ENCODE peak calls at places on chromosomes 6 and 20, in six cellular contexts. One of them, this sample, is unnamed.

GRCh38 chr6:19860235-19860877 is 23.2 kb downstream of the ID4 start:
- DNase-seq in fibroblast of the aortic adventitia: no peak
- DNase-seq in cardiac muscle cell: no peak
- DNase-seq in NT2/D1: no peak
- DNase-seq in activated T-helper 1 cell treated with anti-CD3 and anti-CD28 coated beads, Interleukin-12 subunit alpha, Interleukin-12 subunit beta, Interleukin-2, Interleukin-4 antibody, amounts not matched to agents 30 ng/mL and 10 ng/mL and 1 ng/mL, durations not matched to agents 14 hours and 24 hours and 36 hours: no peak
- DNase-seq in activated naive CD8-positive, alpha-beta T cell treated with anti-CD3 and anti-CD28 coated beads, Interleukin-2, amount 50 U/mL, for 24 hours: no peak
- DNase-seq in this sample: no peak

GRCh38 chr6:87100216-87100615 is 5.3 kb upstream of the CGA start:
- DNase-seq in fibroblast of the aortic adventitia: no peak
- DNase-seq in cardiac muscle cell: no peak
- DNase-seq in NT2/D1: no peak
- DNase-seq in activated T-helper 1 cell treated with anti-CD3 and anti-CD28 coated beads, Interleukin-12 subunit alpha, Interleukin-12 subunit beta, Interleukin-2, Interleukin-4 antibody, amounts not matched to agents 30 ng/mL and 10 ng/mL and 1 ng/mL, durations not matched to agents 14 hours and 24 hours and 36 hours: no peak
- DNase-seq in activated naive CD8-positive, alpha-beta T cell treated with anti-CD3 and anti-CD28 coated beads, Interleukin-2, amount 50 U/mL, for 24 hours: no peak
- DNase-seq in this sample: no peak

GRCh38 chr20:10579942-10580341 is 93.9 kb downstream of the JAG1 start:
- DNase-seq in activated naive CD8-positive, alpha-beta T cell treated with anti-CD3 and anti-CD28 coated beads, Interleukin-2, amount 50 U/mL, for 24 hours: no peak
- DNase-seq in fibroblast of the aortic adventitia: no peak
- DNase-seq in activated T-helper 1 cell treated with anti-CD3 and anti-CD28 coated beads, Interleukin-12 subunit alpha, Interleukin-12 subunit beta, Interleukin-2, Interleukin-4 antibody, amounts not matched to agents 30 ng/mL and 10 ng/mL and 1 ng/mL, durations not matched to agents 14 hours and 24 hours and 36 hours: no peak
- DNase-seq in NT2/D1: no peak
- DNase-seq in cardiac muscle cell: no peak
- DNase-seq in this sample: no peak

GRCh38 chr20:17327185-17327780 is 100.4 kb downstream of the PCSK2 start:
- DNase-seq in fibroblast of the aortic adventitia: no peak
- DNase-seq in activated T-helper 1 cell treated with anti-CD3 and anti-CD28 coated beads, Interleukin-12 subunit alpha, Interleukin-12 subunit beta, Interleukin-2, Interleukin-4 antibody, amounts not matched to agents 30 ng/mL and 10 ng/mL and 1 ng/mL, durations not matched to agents 14 hours and 24 hours and 36 hours: no peak
- DNase-seq in activated naive CD8-positive, alpha-beta T cell treated with anti-CD3 and anti-CD28 coated beads, Interleukin-2, amount 50 U/mL, for 24 hours: no peak
- DNase-seq in NT2/D1: no peak
- DNase-seq in cardiac muscle cell: no peak
- DNase-seq in this sample: peak; percentile 58

GRCh38 chr6:31899882-31900722 is 1.8 kb downstream of the ZBTB12 start:
- DNase-seq in activated naive CD8-positive, alpha-beta T cell treated with anti-CD3 and anti-CD28 coated beads, Interleukin-2, amount 50 U/mL, for 24 hours: peak; percentile 19
- DNase-seq in fibroblast of the aortic adventitia: no peak
- DNase-seq in cardiac muscle cell: no peak
- DNase-seq in activated T-helper 1 cell treated with anti-CD3 and anti-CD28 coated beads, Interleukin-12 subunit alpha, Interleukin-12 subunit beta, Interleukin-2, Interleukin-4 antibody, amounts not matched to agents 30 ng/mL and 10 ng/mL and 1 ng/mL, durations not matched to agents 14 hours and 24 hours and 36 hours: no peak
- DNase-seq in NT2/D1: no peak
- DNase-seq in this sample: no peak

GRCh38 chr20:58429303-58429702 is 40.3 kb downstream of the VAPB start:
- DNase-seq in cardiac muscle cell: no peak
- DNase-seq in activated T-helper 1 cell treated with anti-CD3 and anti-CD28 coated beads, Interleukin-12 subunit alpha, Interleukin-12 subunit beta, Interleukin-2, Interleukin-4 antibody, amounts not matched to agents 30 ng/mL and 10 ng/mL and 1 ng/mL, durations not matched to agents 14 hours and 24 hours and 36 hours: no peak
- DNase-seq in fibroblast of the aortic adventitia: no peak
- DNase-seq in activated naive CD8-positive, alpha-beta T cell treated with anti-CD3 and anti-CD28 coated beads, Interleukin-2, amount 50 U/mL, for 24 hours: no peak
- DNase-seq in NT2/D1: no peak
- DNase-seq in this sample: no peak

GRCh38 chr20:18928626-18929025 is 115.0 kb downstream of the SCP2D1 start:
- DNase-seq in activated naive CD8-positive, alpha-beta T cell treated with anti-CD3 and anti-CD28 coated beads, Interleukin-2, amount 50 U/mL, for 24 hours: no peak
- DNase-seq in cardiac muscle cell: no peak
- DNase-seq in fibroblast of the aortic adventitia: no peak
- DNase-seq in NT2/D1: no peak
- DNase-seq in activated T-helper 1 cell treated with anti-CD3 and anti-CD28 coated beads, Interleukin-12 subunit alpha, Interleukin-12 subunit beta, Interleukin-2, Interleukin-4 antibody, amounts not matched to agents 30 ng/mL and 10 ng/mL and 1 ng/mL, durations not matched to agents 14 hours and 24 hours and 36 hours: no peak
- DNase-seq in this sample: no peak

GRCh38 chr6:153729189-153729588 is 309.9 kb upstream of the OPRM1 start:
- DNase-seq in activated T-helper 1 cell treated with anti-CD3 and anti-CD28 coated beads, Interleukin-12 subunit alpha, Interleukin-12 subunit beta, Interleukin-2, Interleukin-4 antibody, amounts not matched to agents 30 ng/mL and 10 ng/mL and 1 ng/mL, durations not matched to agents 14 hours and 24 hours and 36 hours: no peak
- DNase-seq in fibroblast of the aortic adventitia: no peak
- DNase-seq in activated naive CD8-positive, alpha-beta T cell treated with anti-CD3 and anti-CD28 coated beads, Interleukin-2, amount 50 U/mL, for 24 hours: no peak
- DNase-seq in cardiac muscle cell: no peak
- DNase-seq in NT2/D1: no peak
- DNase-seq in this sample: no peak

GRCh38 chr6:163780993-163781392 is 366.5 kb downstream of the QKI start:
- DNase-seq in activated naive CD8-positive, alpha-beta T cell treated with anti-CD3 and anti-CD28 coated beads, Interleukin-2, amount 50 U/mL, for 24 hours: no peak
- DNase-seq in cardiac muscle cell: no peak
- DNase-seq in NT2/D1: no peak
- DNase-seq in activated T-helper 1 cell treated with anti-CD3 and anti-CD28 coated beads, Interleukin-12 subunit alpha, Interleukin-12 subunit beta, Interleukin-2, Interleukin-4 antibody, amounts not matched to agents 30 ng/mL and 10 ng/mL and 1 ng/mL, durations not matched to agents 14 hours and 24 hours and 36 hours: no peak
- DNase-seq in fibroblast of the aortic adventitia: no peak
- DNase-seq in this sample: no peak

GRCh38 chr6:169498887-169499513 is 202.8 kb downstream of the WDR27 start:
- DNase-seq in activated naive CD8-positive, alpha-beta T cell treated with anti-CD3 and anti-CD28 coated beads, Interleukin-2, amount 50 U/mL, for 24 hours: no peak
- DNase-seq in NT2/D1: no peak
- DNase-seq in fibroblast of the aortic adventitia: no peak
- DNase-seq in activated T-helper 1 cell treated with anti-CD3 and anti-CD28 coated beads, Interleukin-12 subunit alpha, Interleukin-12 subunit beta, Interleukin-2, Interleukin-4 antibody, amounts not matched to agents 30 ng/mL and 10 ng/mL and 1 ng/mL, durations not matched to agents 14 hours and 24 hours and 36 hours: no peak
- DNase-seq in cardiac muscle cell: no peak
- DNase-seq in this sample: no peak

GRCh38 chr6:43995137-43995536 is 132.1 kb downstream of the MRPL14 start:
- DNase-seq in cardiac muscle cell: no peak
- DNase-seq in fibroblast of the aortic adventitia: no peak
- DNase-seq in activated T-helper 1 cell treated with anti-CD3 and anti-CD28 coated beads, Interleukin-12 subunit alpha, Interleukin-12 subunit beta, Interleukin-2, Interleukin-4 antibody, amounts not matched to agents 30 ng/mL and 10 ng/mL and 1 ng/mL, durations not matched to agents 14 hours and 24 hours and 36 hours: no peak
- DNase-seq in activated naive CD8-positive, alpha-beta T cell treated with anti-CD3 and anti-CD28 coated beads, Interleukin-2, amount 50 U/mL, for 24 hours: no peak
- DNase-seq in NT2/D1: no peak
- DNase-seq in this sample: no peak